ENCODE peak calls at places on chromosomes 13 and 19, in seven cellular contexts. One of them, this sample, is unnamed.

GRCh38 chr19:33392341-33393285 is 19.1 kb downstream of the CEBPG start:
- DNase-seq in adrenal gland: no peak
- DNase-seq in NB4: no peak
- DNase-seq in tibial artery: peak; percentile 21
- DNase-seq in cardiac fibroblast: no peak
- DNase-seq in Caco-2: no peak
- DNase-seq in MCF 10A: no peak
- DNase-seq in this sample: no peak

GRCh38 chr13:61128850-61129645 is 286.6 kb downstream of the PCDH20 start:
- DNase-seq in adrenal gland: no peak
- DNase-seq in NB4: no peak
- DNase-seq in tibial artery: no peak
- DNase-seq in cardiac fibroblast: no peak
- DNase-seq in Caco-2: no peak
- DNase-seq in MCF 10A: peak; percentile 21
- DNase-seq in this sample: no peak

GRCh38 chr13:75480691-75481175 is 1.2 kb downstream of the TBC1D4 start:
- DNase-seq in adrenal gland: peak; percentile 79
- DNase-seq in NB4: peak; percentile 54
- DNase-seq in tibial artery: peak; percentile 28
- DNase-seq in cardiac fibroblast: peak; percentile 58
- DNase-seq in Caco-2: peak; percentile 88
- DNase-seq in MCF 10A: peak; percentile 59
- DNase-seq in this sample: peak; percentile 61

GRCh38 chr13:95217920-95218830 is 83.1 kb downstream of the ABCC4 start:
- DNase-seq in adrenal gland: no peak
- DNase-seq in NB4: no peak
- DNase-seq in tibial artery: no peak
- DNase-seq in cardiac fibroblast: no peak
- DNase-seq in Caco-2: no peak
- DNase-seq in MCF 10A: no peak
- DNase-seq in this sample: no peak

GRCh38 chr19:36604656-36605100 is 435 bp upstream of the ZNF382 start:
- DNase-seq in adrenal gland: peak; percentile 96
- DNase-seq in NB4: peak; percentile 78
- DNase-seq in tibial artery: peak; percentile 49
- DNase-seq in cardiac fibroblast: peak; percentile 12
- DNase-seq in Caco-2: no peak
- DNase-seq in MCF 10A: no peak
- DNase-seq in this sample: peak; percentile 54

GRCh38 chr13:28246891-28247290 is 108.5 kb downstream of the PAN3 start:
- DNase-seq in adrenal gland: no peak
- DNase-seq in NB4: no peak
- DNase-seq in tibial artery: no peak
- DNase-seq in cardiac fibroblast: no peak
- DNase-seq in Caco-2: no peak
- DNase-seq in MCF 10A: no peak
- DNase-seq in this sample: no peak

GRCh38 chr13:42148538-42148937 is 100.1 kb downstream of the DGKH start:
- DNase-seq in adrenal gland: no peak
- DNase-seq in NB4: no peak
- DNase-seq in tibial artery: no peak
- DNase-seq in cardiac fibroblast: no peak
- DNase-seq in Caco-2: no peak
- DNase-seq in MCF 10A: no peak
- DNase-seq in this sample: no peak

GRCh38 chr13:52432456-52432855 is 18.0 kb downstream of the VPS36 start:
- DNase-seq in adrenal gland: no peak
- DNase-seq in NB4: no peak
- DNase-seq in tibial artery: no peak
- DNase-seq in cardiac fibroblast: no peak
- DNase-seq in Caco-2: no peak
- DNase-seq in MCF 10A: no peak
- DNase-seq in this sample: no peak

GRCh38 chr19:54014920-54015560 is 23.6 kb downstream of the CACNG6 start:
- DNase-seq in adrenal gland: no peak
- DNase-seq in NB4: no peak
- DNase-seq in tibial artery: no peak
- DNase-seq in cardiac fibroblast: no peak
- DNase-seq in Caco-2: no peak
- DNase-seq in MCF 10A: no peak
- DNase-seq in this sample: no peak

GRCh38 chr13:92896842-92897241 is 329.8 kb upstream of the GPC6 start:
- DNase-seq in adrenal gland: no peak
- DNase-seq in NB4: no peak
- DNase-seq in tibial artery: no peak
- DNase-seq in cardiac fibroblast: peak; percentile 57
- DNase-seq in Caco-2: peak; percentile 22
- DNase-seq in MCF 10A: peak; percentile 64
- DNase-seq in this sample: no peak
- TF ChIP-seq CTCF in adrenal gland: no peak
- TF ChIP-seq CTCF in NB4: no peak
- TF ChIP-seq CTCF in tibial artery: no peak
- TF ChIP-seq CTCF in cardiac fibroblast: no peak
- TF ChIP-seq CTCF in Caco-2: peak; percentile 49
- TF ChIP-seq CTCF in MCF 10A: peak; percentile 28
- TF ChIP-seq CTCF in this sample: no peak

DNA sequence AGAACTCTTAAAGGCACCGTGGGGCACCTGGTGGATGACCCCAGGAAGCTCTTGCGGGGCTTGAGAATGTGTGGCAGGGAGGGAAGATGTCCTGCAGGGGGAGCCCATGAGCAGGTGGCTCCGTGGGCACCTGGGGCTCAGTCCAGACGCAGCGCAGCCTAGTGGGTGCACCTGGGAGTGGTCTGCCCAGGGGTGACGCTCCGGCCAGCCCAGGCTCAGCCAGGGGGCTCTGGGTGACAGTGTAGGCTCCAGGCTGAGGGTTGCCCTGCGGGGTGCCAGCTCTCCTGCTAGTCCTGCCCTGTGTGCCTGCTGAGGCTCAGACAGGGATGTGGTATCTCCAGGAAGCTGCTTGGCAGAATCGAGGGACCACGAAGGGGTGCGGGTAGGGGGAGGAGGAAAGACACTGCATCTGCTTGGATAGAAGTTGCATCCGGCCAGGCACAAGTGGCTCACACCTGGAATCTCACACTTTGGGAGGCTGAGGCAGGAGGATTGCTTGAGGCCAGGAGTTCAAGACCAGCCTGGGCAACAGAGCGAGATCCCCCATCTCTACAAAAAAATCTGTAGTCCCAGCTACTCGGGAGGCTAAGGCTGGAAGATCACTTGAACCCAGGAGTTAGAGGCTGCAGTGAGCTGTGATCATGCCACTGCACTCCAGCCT is 15.0 kb upstream of the PGLS start:
- DNase-seq in adrenal gland: peak; percentile 81
- DNase-seq in NB4: peak; percentile 87
- DNase-seq in tibial artery: peak; percentile 41
- DNase-seq in cardiac fibroblast: peak; percentile 73
- DNase-seq in Caco-2: peak; percentile 78
- DNase-seq in MCF 10A: peak; percentile 86
- DNase-seq in this sample: peak; percentile 75
- TF ChIP-seq CTCF in adrenal gland: peak; percentile 91
- TF ChIP-seq CTCF in NB4: peak; percentile 99
- TF ChIP-seq CTCF in tibial artery: peak; percentile 68
- TF ChIP-seq CTCF in cardiac fibroblast: peak; percentile 98
- TF ChIP-seq CTCF in Caco-2: peak; percentile 88
- TF ChIP-seq CTCF in MCF 10A: peak; percentile 90
- TF ChIP-seq CTCF in this sample: peak; percentile 76

DNA sequence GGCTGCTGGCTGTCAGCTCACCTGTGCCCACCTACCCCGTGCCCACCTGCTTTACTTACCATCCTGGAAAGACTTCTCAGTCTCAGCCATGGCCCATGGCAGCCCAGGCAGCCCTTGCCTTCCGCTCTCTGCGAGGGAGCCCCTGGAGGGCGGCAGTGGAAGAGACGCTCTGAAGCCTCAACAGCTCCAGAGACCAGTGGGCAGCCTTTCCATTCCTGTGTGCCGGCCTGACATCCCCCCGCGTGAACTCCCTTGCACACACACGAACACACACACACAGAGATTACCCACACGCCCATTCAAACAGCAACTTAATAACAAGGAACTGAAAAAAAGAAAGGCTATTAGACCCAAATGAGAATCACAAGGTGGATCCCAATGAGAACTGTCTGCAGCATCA is 14.2 kb upstream of the RASA3 start:
- DNase-seq in adrenal gland: no peak
- DNase-seq in NB4: no peak
- DNase-seq in tibial artery: no peak
- DNase-seq in cardiac fibroblast: no peak
- DNase-seq in Caco-2: peak; percentile 32
- DNase-seq in MCF 10A: no peak
- DNase-seq in this sample: no peak
- TF ChIP-seq CTCF in adrenal gland: no peak
- TF ChIP-seq CTCF in NB4: no peak
- TF ChIP-seq CTCF in tibial artery: no peak
- TF ChIP-seq CTCF in cardiac fibroblast: peak; percentile 30
- TF ChIP-seq CTCF in Caco-2: no peak
- TF ChIP-seq CTCF in MCF 10A: no peak
- TF ChIP-seq CTCF in this sample: no peak

DNA sequence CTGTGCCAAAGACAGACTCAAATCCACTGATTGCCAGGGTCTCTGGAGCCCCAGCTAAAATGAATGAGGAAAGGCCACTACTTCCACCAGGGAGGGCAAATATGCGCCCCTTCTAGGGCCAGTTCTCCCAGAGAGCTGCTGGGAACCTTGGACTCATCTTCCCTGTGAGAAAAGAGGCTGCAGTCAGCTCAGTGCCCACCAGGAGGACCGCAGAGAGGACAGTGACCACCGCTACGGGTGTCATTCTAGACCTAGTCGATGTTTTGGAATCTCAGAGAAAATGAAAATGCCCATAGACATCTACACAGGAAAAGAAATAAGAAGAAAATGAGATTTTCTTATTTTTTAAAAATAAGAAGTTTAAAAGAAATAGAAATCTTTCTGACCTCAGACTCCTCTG is 235.1 kb downstream of the UQCRFS1 start:
- DNase-seq in adrenal gland: no peak
- DNase-seq in NB4: no peak
- DNase-seq in tibial artery: no peak
- DNase-seq in cardiac fibroblast: no peak
- DNase-seq in Caco-2: no peak
- DNase-seq in MCF 10A: no peak
- DNase-seq in this sample: no peak
- TF ChIP-seq CTCF in adrenal gland: no peak
- TF ChIP-seq CTCF in NB4: no peak
- TF ChIP-seq CTCF in tibial artery: no peak
- TF ChIP-seq CTCF in cardiac fibroblast: peak; percentile 26
- TF ChIP-seq CTCF in Caco-2: no peak
- TF ChIP-seq CTCF in MCF 10A: no peak
- TF ChIP-seq CTCF in this sample: no peak

GRCh38 chr19:7294571-7295212 is 478 bp upstream of the INSR start:
- DNase-seq in adrenal gland: peak; percentile 88
- DNase-seq in NB4: peak; percentile 90
- DNase-seq in tibial artery: peak; percentile 78
- DNase-seq in cardiac fibroblast: peak; percentile 53
- DNase-seq in Caco-2: peak; percentile 82
- DNase-seq in MCF 10A: peak; percentile 54
- DNase-seq in this sample: peak; percentile 53
- TF ChIP-seq CTCF in adrenal gland: peak; percentile 46
- TF ChIP-seq CTCF in NB4: peak; percentile 38
- TF ChIP-seq CTCF in tibial artery: peak; percentile 68
- TF ChIP-seq CTCF in cardiac fibroblast: no peak
- TF ChIP-seq CTCF in Caco-2: peak; percentile 46
- TF ChIP-seq CTCF in MCF 10A: peak; percentile 10
- TF ChIP-seq CTCF in this sample: peak; percentile 28

DNA sequence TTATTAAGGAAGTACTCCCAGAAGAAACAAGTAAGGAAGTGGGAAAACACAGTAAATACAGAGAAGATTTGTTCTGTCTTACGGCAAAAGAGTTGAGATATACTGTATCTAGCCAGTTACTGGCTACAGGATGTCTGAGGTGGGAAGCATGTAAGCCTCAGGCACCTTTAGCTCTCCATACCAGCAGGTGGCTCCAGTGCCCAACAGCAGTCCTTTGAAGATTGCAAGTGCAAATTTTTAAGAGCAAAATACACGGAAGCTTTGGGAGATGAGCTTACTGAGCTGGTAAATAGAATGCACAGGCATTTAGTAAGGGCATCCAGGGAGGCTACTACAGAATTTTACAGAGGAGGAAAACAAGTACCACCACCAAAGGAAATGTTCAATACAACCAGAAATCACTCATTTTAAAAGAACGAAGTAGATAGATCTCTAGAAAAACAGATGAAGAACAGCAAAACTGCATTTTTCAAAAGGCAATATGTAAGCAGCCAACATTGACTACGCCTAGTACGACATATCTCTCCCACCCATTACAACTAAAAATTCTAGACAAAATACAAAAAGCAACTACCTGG is 57.9 kb upstream of the VSTM2B start:
- DNase-seq in adrenal gland: peak; percentile 13
- DNase-seq in NB4: peak; percentile 31
- DNase-seq in tibial artery: no peak
- DNase-seq in cardiac fibroblast: peak; percentile 35
- DNase-seq in Caco-2: peak; percentile 49
- DNase-seq in MCF 10A: peak; percentile 8
- DNase-seq in this sample: peak; percentile 40
- TF ChIP-seq CTCF in adrenal gland: no peak
- TF ChIP-seq CTCF in NB4: peak; percentile 36
- TF ChIP-seq CTCF in tibial artery: no peak
- TF ChIP-seq CTCF in cardiac fibroblast: peak; percentile 32
- TF ChIP-seq CTCF in Caco-2: peak; percentile 47
- TF ChIP-seq CTCF in MCF 10A: peak; percentile 6
- TF ChIP-seq CTCF in this sample: peak; percentile 21

GRCh38 chr13:105220886-105221285 is 1314.6 kb downstream of the EFNB2 start:
- DNase-seq in adrenal gland: no peak
- DNase-seq in NB4: no peak
- DNase-seq in tibial artery: no peak
- DNase-seq in cardiac fibroblast: peak; percentile 3
- DNase-seq in Caco-2: no peak
- DNase-seq in MCF 10A: no peak
- DNase-seq in this sample: no peak

GRCh38 chr13:105219636-105220035 is 1315.8 kb downstream of the EFNB2 start:
- DNase-seq in adrenal gland: no peak
- DNase-seq in NB4: no peak
- DNase-seq in tibial artery: no peak
- DNase-seq in cardiac fibroblast: no peak
- DNase-seq in Caco-2: no peak
- DNase-seq in MCF 10A: no peak
- DNase-seq in this sample: no peak

DNA sequence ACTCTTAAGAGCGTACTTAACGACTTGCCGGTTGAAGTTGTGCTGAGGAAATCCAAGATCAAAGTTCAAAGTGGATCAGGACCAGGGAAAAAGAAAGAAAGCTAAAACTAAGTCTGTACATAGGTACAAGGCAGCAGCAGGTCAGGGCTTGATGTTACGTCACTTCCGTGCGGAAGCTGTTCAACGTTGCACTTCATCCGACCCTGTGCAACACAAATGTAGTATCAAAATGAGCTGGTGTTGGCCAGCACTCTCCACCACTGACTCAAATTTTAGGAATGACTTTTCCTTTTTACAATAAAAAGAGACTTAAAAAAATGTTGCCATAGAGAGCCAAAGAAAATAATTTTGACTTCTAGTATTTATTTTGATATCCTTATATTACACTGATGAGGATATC is 1315.4 kb downstream of the EFNB2 start:
- DNase-seq in adrenal gland: no peak
- DNase-seq in NB4: no peak
- DNase-seq in tibial artery: no peak
- DNase-seq in cardiac fibroblast: no peak
- DNase-seq in Caco-2: no peak
- DNase-seq in MCF 10A: no peak
- DNase-seq in this sample: no peak
- TF ChIP-seq CTCF in adrenal gland: no peak
- TF ChIP-seq CTCF in NB4: no peak
- TF ChIP-seq CTCF in tibial artery: no peak
- TF ChIP-seq CTCF in cardiac fibroblast: no peak
- TF ChIP-seq CTCF in Caco-2: no peak
- TF ChIP-seq CTCF in MCF 10A: no peak
- TF ChIP-seq CTCF in this sample: no peak